ENCODE peak calls at places on chromosomes 3 and 15, in five cellular contexts. U, V, C, E and T are unnamed samples.

GRCh38 chr3:81549388-81549787 is 212.1 kb downstream of the GBE1 start:
- DNase-seq in U (no peak), V (no peak), C (no peak), E (no peak), T (no peak)

GRCh38 chr3:42129014-42129953 is 38.1 kb downstream of the TRAK1 start:
- DNase-seq in U (no peak), V (no peak), C (peak; percentile 26), E (no peak), T (no peak)

GRCh38 chr3:172233474-172234277 is 194.3 kb downstream of the FNDC3B start:
- DNase-seq in U (no peak), V (no peak), C (no peak), E (no peak), T (no peak)

GRCh38 chr3:194768586-194768985 is 82.9 kb downstream of the FAM43A start:
- DNase-seq in U (no peak), V (peak; percentile 67), C (no peak), E (no peak), T (no peak)

GRCh38 chr3:138125548-138126221 is 6.5 kb downstream of the A4GNT start:
- DNase-seq in U (no peak), V (no peak), C (no peak), E (no peak), T (no peak)

GRCh38 chr3:142628806-142629205 is 32.6 kb downstream of the PLS1 start:
- DNase-seq in U (no peak), V (no peak), C (no peak), E (no peak), T (no peak)

GRCh38 chr15:47409038-47409437 is 308.3 kb upstream of the SEMA6D start:
- DNase-seq in U (no peak), V (no peak), C (no peak), E (no peak), T (no peak)

GRCh38 chr3:177597325-177598109 is 400.2 kb upstream of the TBL1XR1 start:
- DNase-seq in U (no peak), V (no peak), C (no peak), E (no peak), T (no peak)

GRCh38 chr3:131217296-131217741 is 164.3 kb upstream of the NUDT16 start:
- DNase-seq in U (no peak), V (no peak), C (peak; percentile 10), E (no peak), T (no peak)

GRCh38 chr3:151379083-151379734 is 5.3 kb downstream of the P2RY12 start:
- DNase-seq in U (no peak), V (no peak), C (peak; percentile 15), E (peak; percentile 55), T (peak; percentile 29)

GRCh38 chr3:143078883-143079282 is 40.7 kb upstream of the CHST2 start:
- DNase-seq in U (no peak), V (no peak), C (no peak), E (no peak), T (no peak)

GRCh38 chr15:87144775-87145174 is 1065.1 kb downstream of the AGBL1 start:
- DNase-seq in U (no peak), V (no peak), C (no peak), E (no peak), T (no peak)

GRCh38 chr3:66465587-66465986 is 35.2 kb downstream of the LRIG1 start:
- DNase-seq in U (no peak), V (no peak), C (no peak), E (no peak), T (no peak)

GRCh38 chr15:35496585-35496984 is 49.4 kb downstream of the DPH6 start:
- DNase-seq in U (no peak), V (no peak), C (no peak), E (no peak), T (no peak)

GRCh38 chr3:197183582-197183981 is 114.8 kb downstream of the DLG1 start:
- DNase-seq in U (peak; percentile 48), V (no peak), C (no peak), E (no peak), T (no peak)

GRCh38 chr15:32642667-32643425 is 1.3 kb downstream of the SCG5 start:
- DNase-seq in U (no peak), V (no peak), C (no peak), E (no peak), T (no peak)

GRCh38 chr3:1087066-1087555 is 5.7 kb upstream of the CNTN6 start:
- DNase-seq in U (peak; percentile 61), V (no peak), C (no peak), E (no peak), T (no peak)

GRCh38 chr3:39809995-39810595 is 686 bp downstream of the MYRIP start:
- DNase-seq in U (peak; percentile 42), V (peak; percentile 70), C (no peak), E (no peak), T (peak; percentile 42)

GRCh38 chr15:73442436-73442835 is 528 bp upstream of the REC114 start:
- DNase-seq in U (no peak), V (no peak), C (no peak), E (no peak), T (no peak)

DNA sequence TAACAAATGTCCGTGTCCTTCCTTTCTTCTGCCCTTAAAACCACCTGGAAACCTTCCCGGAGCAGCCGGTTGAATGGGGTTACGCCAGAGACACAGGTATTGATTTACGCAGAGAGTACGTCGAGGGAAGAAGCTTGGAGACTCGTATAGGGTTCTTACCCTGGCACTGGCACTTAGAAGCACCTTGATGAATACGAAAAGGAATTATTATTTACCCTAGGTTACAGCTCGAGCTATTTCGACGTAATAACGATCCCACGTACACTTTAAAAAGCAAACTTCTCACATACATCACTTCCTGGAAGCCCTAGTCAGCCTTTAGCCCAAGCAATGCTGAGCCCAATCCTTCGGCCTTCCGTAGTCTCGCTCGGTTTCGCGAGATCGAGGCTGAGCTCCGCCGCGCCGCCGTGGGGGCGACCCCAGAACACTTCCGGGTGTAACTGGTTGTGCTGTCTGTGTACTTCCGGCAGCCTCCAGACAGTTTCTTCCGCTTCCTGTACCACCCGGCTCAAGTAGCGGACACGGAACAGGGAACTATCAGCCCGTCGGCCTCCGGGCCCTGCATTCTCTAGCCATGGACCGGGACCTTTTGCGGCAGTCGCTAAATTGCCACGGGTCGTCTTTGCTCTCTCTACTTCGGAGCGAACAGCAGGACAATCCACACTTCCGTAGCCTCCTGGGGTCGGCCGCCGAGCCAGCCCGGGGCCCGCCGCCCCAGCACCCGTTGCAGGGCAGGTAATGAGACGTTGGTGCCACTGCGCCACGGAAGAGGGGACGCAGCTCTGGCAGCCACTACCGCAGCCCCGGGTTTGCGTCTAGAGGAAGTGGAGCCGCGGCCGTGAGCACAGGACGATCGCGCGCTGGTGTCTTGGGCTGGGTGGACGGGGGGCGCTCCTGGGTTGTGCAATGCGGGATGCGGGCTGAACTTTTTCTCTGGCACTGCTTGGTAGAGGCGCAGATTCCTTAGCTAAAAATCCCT is at the start of gene TTC14:
- DNase-seq in U (peak; percentile 95), V (peak; percentile 95), C (peak; percentile 88), E (peak; percentile 80), T (peak; percentile 89)
- TF ChIP-seq CTCF in U (no peak), V (no peak), C (no peak), E (no peak), T (no peak)

DNA sequence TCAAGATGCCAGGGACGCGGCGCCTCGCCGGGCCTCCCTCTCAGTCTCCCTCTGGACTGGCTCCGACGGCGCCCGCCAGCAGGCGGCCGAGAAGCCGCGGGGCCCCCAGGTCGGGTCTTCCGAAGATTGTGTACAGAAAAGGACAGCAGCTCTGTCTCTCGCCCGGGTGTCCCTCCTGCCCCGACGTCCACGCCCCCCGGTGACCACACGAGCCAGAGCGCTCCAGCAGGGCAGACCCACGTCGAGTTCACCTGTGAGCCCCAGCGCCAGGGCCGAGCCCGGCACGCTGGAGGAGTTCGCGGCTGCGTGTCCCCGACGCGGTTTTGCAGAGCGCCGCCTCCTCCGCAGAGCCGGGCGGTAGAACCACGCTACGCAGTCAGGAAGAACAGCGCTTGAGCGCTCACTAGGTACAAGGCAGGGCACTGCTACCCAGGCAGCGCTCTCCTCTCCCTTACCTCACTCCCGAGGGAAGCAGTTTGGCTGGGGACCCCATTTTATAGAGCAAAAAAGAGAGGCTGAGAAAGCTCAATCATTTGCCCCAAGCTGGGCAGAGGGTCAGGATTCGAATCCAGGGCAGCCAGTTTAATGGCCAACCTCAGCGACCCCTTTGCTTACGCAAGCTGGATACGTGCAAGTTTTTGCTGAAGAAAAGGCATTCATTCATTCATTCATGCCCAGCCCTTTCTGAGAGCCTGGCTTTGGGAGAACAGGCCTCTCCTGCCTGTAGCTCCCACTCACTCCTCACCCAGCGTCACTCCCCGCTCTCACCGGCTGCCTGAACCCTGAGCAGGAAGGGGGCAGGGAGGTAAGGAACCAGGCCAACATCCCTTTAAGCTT is 3.0 kb upstream of the TLE3 start:
- DNase-seq in U (peak; percentile 75), V (peak; percentile 85), C (peak; percentile 58), E (peak; percentile 59), T (peak; percentile 51)
- TF ChIP-seq CTCF in U (peak; percentile 21), V (no peak), C (peak; percentile 35), E (peak; percentile 66), T (peak; percentile 49)

DNA sequence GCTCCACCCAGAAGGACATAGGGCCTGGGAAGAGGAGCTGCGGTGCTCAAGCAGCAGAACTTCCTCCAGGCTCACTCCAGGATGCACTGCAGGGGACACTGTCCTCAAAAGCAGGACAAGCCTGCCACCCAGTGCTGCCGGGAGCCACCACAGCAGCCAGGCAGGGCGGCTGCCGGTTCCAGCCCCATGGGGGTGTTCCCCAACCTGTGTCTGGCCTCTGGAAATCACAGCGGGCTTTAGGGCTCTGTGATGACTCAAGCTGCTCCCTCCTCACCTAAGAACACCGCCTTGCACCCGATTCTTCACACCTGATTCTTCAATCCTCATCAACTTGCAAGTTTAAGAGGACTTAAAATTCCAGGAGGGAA is 71.9 kb upstream of the SLC6A11 start:
- DNase-seq in U (no peak), V (no peak), C (no peak), E (no peak), T (no peak)
- TF ChIP-seq CTCF in U (peak; percentile 6), V (no peak), C (peak; percentile 16), E (peak; percentile 28), T (no peak)

GRCh38 chr15:64149424-64150235 is 1.9 kb upstream of the SNX22 start:
- DNase-seq in U (no peak), V (no peak), C (no peak), E (no peak), T (no peak)

GRCh38 chr15:64150236-64150578 is 1.3 kb upstream of the SNX22 start:
- DNase-seq in U (no peak), V (no peak), C (no peak), E (no peak), T (no peak)

GRCh38 chr15:64151727-64152506 is at the start of gene SNX22:
- DNase-seq in U (no peak), V (peak; percentile 87), C (no peak), E (no peak), T (no peak)

GRCh38 chr15:64153480-64154367 is 2.2 kb downstream of the SNX22 start:
- DNase-seq in U (peak; percentile 95), V (peak; percentile 97), C (peak; percentile 98), E (peak; percentile 97), T (peak; percentile 97)

DNA sequence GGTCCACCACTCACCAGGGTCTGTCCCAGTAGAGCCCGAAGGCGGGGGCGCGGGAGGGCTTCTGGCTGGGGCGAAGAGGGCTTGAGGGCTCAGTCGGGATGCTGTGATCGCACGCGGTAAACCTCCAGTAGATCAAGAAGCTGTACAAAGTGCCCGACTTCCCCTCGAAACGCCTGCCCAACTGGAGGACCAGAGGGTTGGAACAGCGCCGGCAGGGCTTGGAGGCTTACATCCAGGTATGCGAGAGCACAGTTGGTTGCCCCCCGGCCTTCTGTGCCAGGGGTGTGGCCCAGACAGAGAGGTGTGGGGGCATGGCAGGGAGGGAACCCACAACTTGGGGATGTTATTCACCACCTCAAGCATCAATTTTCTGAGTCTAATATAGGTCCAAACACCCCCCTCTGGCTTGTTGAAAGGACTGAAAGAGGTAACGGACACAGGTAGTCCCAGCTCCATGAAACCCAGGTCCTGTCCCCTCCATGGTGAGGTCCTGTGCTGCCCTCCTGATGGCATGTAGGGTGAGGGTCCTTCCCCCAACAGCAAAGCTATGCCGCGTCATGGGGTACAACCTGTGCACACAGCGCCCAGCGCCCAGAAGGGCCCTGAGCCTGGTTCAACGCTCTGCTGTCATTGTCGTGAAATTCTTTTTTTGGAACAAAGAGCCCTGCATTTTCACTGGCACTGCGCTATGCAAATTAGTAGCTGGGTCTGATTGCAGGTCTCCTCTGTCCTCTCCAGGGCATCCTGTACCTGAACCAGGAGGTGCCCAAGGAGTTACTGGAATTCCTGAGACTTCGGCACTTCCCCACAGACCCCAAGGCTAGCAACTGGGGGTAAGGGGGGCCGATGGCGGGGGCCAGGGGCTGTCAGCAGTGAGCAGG is 1.2 kb downstream of the SNX22 start:
- DNase-seq in U (no peak), V (peak; percentile 81), C (no peak), E (no peak), T (no peak)
- TF ChIP-seq CTCF in U (no peak), V (no peak), C (no peak), E (no peak), T (no peak)